ENCODE peak calls at places on chromosomes 6 and 20, in four cellular contexts. V is cardiac fibroblast, I is epithelial cell of esophagus, C is tibial artery. W is an unnamed sample.

GRCh38 chr20:44566811-44567210 is 15.6 kb upstream of the PKIG start:
- DNase-seq in C (no peak), I (peak), V (no peak), W (no peak)

GRCh38 chr6:41046084-41046483 is 3.8 kb downstream of the TSPO2 start:
- DNase-seq in V (no peak), I (no peak), C (no peak), W (no peak)

GRCh38 chr6:85186546-85187170 is 263.2 kb upstream of the NT5E start:
- DNase-seq in V (peak), I (peak), C (no peak), W (no peak)

GRCh38 chr20:63441136-63441776 is 31.2 kb downstream of the KCNQ2 start:
- DNase-seq in V (no peak), I (no peak), C (no peak), W (no peak)

GRCh38 chr6:169520104-169520503 is 181.7 kb downstream of the WDR27 start:
- DNase-seq in C (no peak), I (peak), V (peak), W (no peak)

GRCh38 chr6:56043761-56044160 is 168.4 kb upstream of the BMP5 start:
- DNase-seq in C (no peak), V (no peak), I (no peak), W (no peak)

GRCh38 chr6:109595998-109596397 is 95.0 kb downstream of the AK9 start:
- DNase-seq in I (peak), C (no peak), V (peak), W (no peak)

GRCh38 chr6:16391451-16391912 is 153.1 kb downstream of the GMPR start:
- DNase-seq in V (peak), C (no peak), I (no peak), W (no peak)

GRCh38 chr6:5205877-5206840 is 54.6 kb downstream of the LYRM4 start:
- DNase-seq in V (peak), C (peak), I (peak), W (peak)

GRCh38 chr6:141677598-141678211 is 455.0 kb upstream of the GJE1 start:
- DNase-seq in I (peak), C (no peak), V (peak), W (no peak)

GRCh38 chr6:45500924-45501816 is 123.4 kb upstream of the SUPT3H start:
- DNase-seq in I (peak), V (no peak), C (no peak), W (no peak)

GRCh38 chr6:16576391-16577368 is 184.6 kb downstream of the ATXN1 start:
- DNase-seq in C (no peak), V (no peak), I (peak), W (peak)

GRCh38 chr20:43238833-43239232 is 49.1 kb upstream of the PTPRT start:
- DNase-seq in V (no peak), C (no peak), I (no peak), W (no peak)

GRCh38 chr20:63101781-63102719 is 95.3 kb upstream of the BHLHE23 start:
- DNase-seq in V (peak), I (peak), C (no peak), W (peak)

GRCh38 chr6:4637691-4638433 is 138.3 kb upstream of the CDYL start:
- DNase-seq in C (no peak), I (peak), V (peak), W (no peak)

GRCh38 chr6:68876792-68877493 is 241.9 kb downstream of the ADGRB3 start:
- DNase-seq in I (peak), V (peak), C (no peak), W (no peak)

GRCh38 chr20:45919536-45919933 is 7.6 kb upstream of the PLTP start:
- DNase-seq in V (peak), C (peak), I (no peak), W (peak)

GRCh38 chr6:23180504-23181293 is 611.3 kb downstream of the HDGFL1 start:
- DNase-seq in V (peak), C (no peak), I (peak), W (peak)
- TF ChIP-seq CTCF in V (no peak), C (no peak), I (no peak), W (no peak)

GRCh38 chr20:50286609-50287008 is 96.0 kb downstream of the CEBPB start:
- DNase-seq in I (peak), C (peak), V (peak), W (no peak)
- H3K4me3 ChIP-seq in I (no peak), C (peak), V (no peak), W (no peak)

GRCh38 chr20:41540459-41540858 is 77.7 kb downstream of the CHD6 start:
- DNase-seq in C (no peak), I (no peak), V (no peak), W (no peak)
- TF ChIP-seq CTCF in C (no peak), I (no peak), V (no peak), W (no peak)

GRCh38 chr20:57435105-57435497 is 43.9 kb downstream of the RBM38 start:
- DNase-seq in I (no peak), V (no peak), C (no peak), W (no peak)
- H3K4me3 ChIP-seq in I (no peak), V (no peak), C (no peak), W (no peak)

DNA sequence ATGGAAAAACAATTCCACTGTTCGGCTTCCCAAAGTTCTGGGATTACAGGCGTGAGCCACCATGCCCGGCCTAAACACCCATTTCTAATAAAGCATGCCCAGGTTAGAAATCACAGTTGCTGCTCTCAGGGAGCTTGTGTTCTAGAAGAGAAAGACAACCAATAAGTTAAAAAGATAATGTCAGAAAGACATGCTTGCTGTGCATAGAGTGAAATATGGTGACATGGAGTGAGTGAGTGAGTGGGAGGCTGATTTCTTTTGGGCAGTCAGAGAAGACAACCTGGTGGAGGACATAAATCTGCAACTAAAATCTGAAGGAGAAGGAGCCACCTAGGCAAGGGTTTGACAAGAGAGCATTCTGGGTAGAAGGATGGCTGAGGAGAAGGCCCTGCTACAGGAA is 222.6 kb downstream of the ARID1B start:
- DNase-seq in C (no peak), V (no peak), I (no peak), W (no peak)
- TF ChIP-seq CTCF in C (no peak), V (no peak), I (no peak), W (no peak)

GRCh38 chr6:34945317-34945716 is 56.3 kb downstream of the ANKS1A start:
- DNase-seq in V (no peak), C (no peak), I (no peak), W (no peak)
- H3K4me3 ChIP-seq in V (no peak), C (no peak), I (no peak), W (no peak)

DNA sequence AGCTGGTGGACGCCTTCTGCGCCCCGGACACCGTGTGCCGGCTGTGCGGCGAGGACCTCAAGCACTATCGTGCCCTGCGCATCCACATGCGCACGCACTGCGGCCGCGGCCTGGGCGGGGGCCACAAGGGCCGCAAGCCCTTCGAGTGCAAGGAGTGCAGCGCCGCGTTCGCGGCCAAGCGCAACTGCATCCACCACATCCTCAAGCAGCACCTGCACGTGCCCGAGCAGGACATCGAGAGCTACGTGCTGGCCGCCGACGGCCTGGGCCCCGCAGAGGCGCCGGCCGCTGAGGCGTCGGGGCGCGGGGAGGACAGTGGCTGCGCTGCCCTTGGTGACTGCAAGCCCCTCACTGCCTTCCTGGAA is 82.7 kb downstream of the SSR1 start:
- DNase-seq in V (no peak), I (no peak), C (no peak), W (no peak)
- TF ChIP-seq CTCF in V (no peak), I (no peak), C (no peak), W (no peak)

DNA sequence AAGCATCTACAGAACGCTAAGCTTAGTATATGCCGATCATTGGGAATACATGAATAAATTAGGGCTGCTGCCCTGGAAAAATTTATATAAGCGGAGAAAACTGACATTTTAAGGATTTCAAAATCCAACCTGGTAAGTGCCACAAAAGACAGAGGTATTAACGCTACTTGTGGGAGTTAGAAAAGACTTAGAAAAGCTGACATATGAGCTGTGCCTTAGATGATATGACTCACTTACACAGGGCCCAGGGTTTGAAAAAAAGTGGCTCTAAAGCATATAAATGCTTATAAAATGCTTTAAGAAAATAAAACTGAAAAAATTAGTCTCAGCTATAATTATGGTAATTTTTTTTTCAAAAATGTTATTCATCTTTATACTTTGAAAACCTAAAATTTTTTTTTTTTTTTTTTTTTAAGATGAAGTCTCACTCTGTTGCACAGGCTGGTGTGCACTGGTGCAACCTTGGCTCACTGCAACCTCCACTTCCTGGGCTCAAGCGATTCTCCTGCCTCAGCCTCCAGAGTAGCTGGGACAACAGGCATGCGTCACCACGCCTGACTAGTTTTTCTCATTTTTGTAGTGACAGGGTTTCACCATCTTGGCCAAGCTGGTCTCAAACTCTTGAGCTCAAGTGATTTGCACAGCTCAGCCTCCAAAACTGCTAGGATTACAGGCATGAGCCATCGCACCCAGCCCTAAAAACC is 25.7 kb downstream of the EPB41L2 start:
- DNase-seq in C (no peak), V (no peak), I (no peak), W (no peak)
- H3K4me3 ChIP-seq in C (no peak), V (no peak), I (no peak), W (no peak)

GRCh38 chr6:76881414-76881813 is 581.9 kb downstream of the HTR1B start:
- DNase-seq in V (peak), I (no peak), C (no peak), W (no peak)

GRCh38 chr6:76876922-76877553 is 586.3 kb downstream of the HTR1B start:
- DNase-seq in C (no peak), V (peak), I (peak), W (peak)
- TF ChIP-seq CTCF in C (peak), V (peak), I (peak), W (peak)